ENCODE peak calls at places on chromosomes 11 and 22, in five cellular contexts. D is aorta, K is lower lobe of right lung, M is gastrocnemius medialis, R is SJCRH30. T is an unnamed sample.

GRCh38 chr22:26642465-26643367 is 14.7 kb upstream of the MIAT start:
- DNase-seq in D (peak; percentile 60), K (peak; percentile 52), R (no peak), M (no peak), T (no peak)

GRCh38 chr22:48369789-48370507 is 1457.7 kb downstream of the BRD1 start:
- DNase-seq in R (no peak), M (no peak), K (no peak), D (no peak), T (peak; percentile 41)

GRCh38 chr11:10731064-10731680 is 19.9 kb upstream of the CTR9 start:
- DNase-seq in K (no peak), D (no peak), R (no peak), M (no peak), T (no peak)

GRCh38 chr22:19818264-19819208 is 36.1 kb downstream of the GNB1L start:
- DNase-seq in M (no peak), K (no peak), D (no peak), R (peak; percentile 2), T (no peak)

GRCh38 chr11:81673001-81673400 is 1060.7 kb downstream of the FAM181B start:
- DNase-seq in K (no peak), D (no peak), R (no peak), M (no peak), T (no peak)

GRCh38 chr11:13939952-13940610 is 22.4 kb upstream of the SPON1 start:
- DNase-seq in D (no peak), R (no peak), K (no peak), M (no peak), T (no peak)

GRCh38 chr11:118929496-118930151 is 3.9 kb upstream of the BCL9L start:
- DNase-seq in D (peak; percentile 95), M (peak; percentile 82), R (peak; percentile 83), K (peak; percentile 89), T (peak; percentile 94)

GRCh38 chr11:64800633-64801464 is 2.2 kb downstream of the MAP4K2 start:
- DNase-seq in K (no peak), R (no peak), M (no peak), D (no peak), T (no peak)

GRCh38 chr11:107706531-107706930 is 5.3 kb downstream of the SLN start:
- DNase-seq in M (no peak), D (no peak), K (no peak), R (no peak), T (no peak)

GRCh38 chr11:19276859-19277808 is 36.4 kb upstream of the E2F8 start:
- DNase-seq in M (no peak), D (no peak), R (no peak), K (no peak), T (peak; percentile 52)

GRCh38 chr11:73942030-73942429 is 8.8 kb upstream of the DNAJB13 start:
- DNase-seq in M (no peak), R (no peak), K (no peak), D (no peak), T (no peak)

GRCh38 chr11:92717240-92717639 is 252.2 kb upstream of the MTNR1B start:
- DNase-seq in K (no peak), D (no peak), M (no peak), R (no peak), T (no peak)

GRCh38 chr11:61639816-61640443 is 40.3 kb upstream of the DAGLA start:
- DNase-seq in D (no peak), M (no peak), R (no peak), K (no peak), T (no peak)

GRCh38 chr11:99160447-99160846 is 139.7 kb downstream of the CNTN5 start:
- DNase-seq in M (no peak), D (no peak), K (no peak), R (no peak), T (no peak)
- H3K27me3 ChIP-seq in M (peaks cover 2% of the 10 kb centered on the region), D (no peaks in the 10 kb centered on the region), K (no peaks in the 10 kb centered on the region), R (no peaks in the 10 kb centered on the region), T (no peaks in the 10 kb centered on the region)

GRCh38 chr22:46103664-46104063 is 46.7 kb upstream of the PPARA start:
- DNase-seq in M (no peak), D (no peak), K (no peak), R (no peak), T (no peak)
- H3K4me1 ChIP-seq in M (peaks cover 82% of the 10 kb centered on the region), D (no peaks in the 10 kb centered on the region), K (peaks cover 76% of the 10 kb centered on the region), R (peaks cover 10% of the 10 kb centered on the region), T (no peaks in the 10 kb centered on the region)

DNA sequence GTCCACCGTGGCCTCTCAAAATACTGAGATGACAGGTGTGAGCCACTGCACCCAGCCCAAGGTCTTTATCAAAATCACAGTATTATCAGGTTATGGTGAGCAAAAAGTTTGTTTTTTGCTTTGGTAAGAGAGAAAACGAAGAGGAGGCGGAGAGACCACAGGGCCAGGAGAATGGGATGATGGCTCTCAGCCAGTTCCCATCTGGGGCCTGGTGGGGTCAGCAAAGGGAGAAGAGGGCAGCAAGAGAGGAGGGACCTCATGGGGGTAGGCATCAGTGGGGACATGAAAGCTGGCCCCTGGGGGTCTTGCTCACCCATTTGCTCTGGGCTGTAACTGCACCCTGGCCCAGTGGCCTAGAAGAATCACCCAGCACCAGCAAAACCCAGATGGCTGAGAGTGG is 190.2 kb downstream of the SHANK2 start:
- DNase-seq in K (no peak), D (no peak), R (no peak), M (no peak), T (no peak)
- H3K27me3 ChIP-seq in K (no peaks in the 10 kb centered on the region), D (no peaks in the 10 kb centered on the region), R (no peaks in the 10 kb centered on the region), M (peaks cover 3% of the 10 kb centered on the region), T (no peaks in the 10 kb centered on the region)

GRCh38 chr11:3135491-3136440 is 29.3 kb downstream of the OSBPL5 start:
- DNase-seq in R (peak; percentile 57), M (peak; percentile 11), D (peak; percentile 35), K (peak; percentile 43), T (no peak)
- H3K4me1 ChIP-seq in R (peaks cover 42% of the 10 kb centered on the region), M (no peaks in the 10 kb centered on the region), D (no peaks in the 10 kb centered on the region), K (peaks cover 12% of the 10 kb centered on the region), T (no peaks in the 10 kb centered on the region)